ENCODE peak calls at places on chromosome 22, in ten cellular contexts. H is lower leg skin, W is IMR-90, D is right lobe of liver, E is K562, C is tibial nerve, O is NB4, F is ovary, Z is sigmoid colon, Q is gastrocnemius medialis. L is an unnamed sample.

GRCh38 chr22:39621826-39622225 is 51.3 kb downstream of the CACNA1I start:
- DNase-seq in W (no peak), O (no peak), H (no peak), C (no peak), Z (no peak), F (no peak), Q (no peak), D (no peak), E (no peak), L (peak; percentile 19)

GRCh38 chr22:44572414-44573207 is 74.6 kb upstream of the RTL6 start:
- DNase-seq in W (no peak), C (no peak), O (no peak), H (peak; percentile 80), Q (no peak), F (no peak), E (no peak), Z (peak; percentile 57), D (peak; percentile 27), L (no peak)

GRCh38 chr22:45413368-45414211 is at the start of the genes RIBC2 and SMC1B:
- DNase-seq in F (peak; percentile 74), D (peak; percentile 80), H (peak; percentile 93), Z (peak; percentile 91), W (peak; percentile 57), O (peak; percentile 92), C (peak; percentile 40), Q (no peak), E (no peak), L (peak; percentile 77)

GRCh38 chr22:34804588-34804987 is 261.4 kb upstream of the ISX start:
- DNase-seq in F (no peak), H (no peak), E (no peak), Q (no peak), C (no peak), Z (no peak), O (peak; percentile 26), D (no peak), W (no peak), L (no peak)

GRCh38 chr22:45504703-45505341 is 2.1 kb downstream of the FBLN1 start:
- DNase-seq in D (no peak), F (peak; percentile 53), W (peak; percentile 37), E (no peak), Q (no peak), C (peak; percentile 43), H (no peak), Z (no peak), O (peak; percentile 48), L (no peak)

GRCh38 chr22:30575011-30575671 is 676 bp upstream of the GAL3ST1 start:
- DNase-seq in W (peak; percentile 70), H (no peak), Z (no peak), C (peak; percentile 8), E (no peak), O (no peak), D (no peak), Q (no peak), F (peak; percentile 38), L (peak; percentile 79)

GRCh38 chr22:47127441-47127871 is 365.0 kb downstream of the TBC1D22A start:
- DNase-seq in Z (no peak), E (no peak), W (no peak), C (no peak), Q (no peak), O (no peak), D (no peak), H (no peak), F (no peak), L (peak; percentile 6)

GRCh38 chr22:44515779-44516178 is 17.7 kb upstream of the RTL6 start:
- DNase-seq in O (no peak), D (no peak), W (no peak), C (no peak), Q (no peak), H (no peak), F (no peak), E (no peak), Z (no peak), L (no peak)

GRCh38 chr22:43396934-43397457 is 14.8 kb upstream of the MPPED1 start:
- DNase-seq in Z (no peak), E (no peak), F (no peak), Q (no peak), C (no peak), D (peak; percentile 69), W (no peak), H (no peak), O (no peak), L (no peak)

GRCh38 chr22:39524753-39525657 is 4.6 kb downstream of the ATF4 start:
- DNase-seq in F (no peak), H (no peak), E (no peak), W (no peak), D (no peak), C (no peak), Q (no peak), Z (no peak), O (no peak), L (no peak)

GRCh38 chr22:47129902-47130301 is 367.5 kb downstream of the TBC1D22A start:
- DNase-seq in W (no peak), O (peak; percentile 53), H (no peak), Z (no peak), Q (no peak), D (no peak), C (no peak), E (peak; percentile 76), F (no peak), L (peak; percentile 5)

GRCh38 chr22:45458532-45458931 is 44.2 kb upstream of the FBLN1 start:
- DNase-seq in W (no peak), Q (no peak), E (no peak), D (no peak), F (no peak), O (no peak), Z (no peak), C (no peak), H (no peak), L (no peak)

DNA sequence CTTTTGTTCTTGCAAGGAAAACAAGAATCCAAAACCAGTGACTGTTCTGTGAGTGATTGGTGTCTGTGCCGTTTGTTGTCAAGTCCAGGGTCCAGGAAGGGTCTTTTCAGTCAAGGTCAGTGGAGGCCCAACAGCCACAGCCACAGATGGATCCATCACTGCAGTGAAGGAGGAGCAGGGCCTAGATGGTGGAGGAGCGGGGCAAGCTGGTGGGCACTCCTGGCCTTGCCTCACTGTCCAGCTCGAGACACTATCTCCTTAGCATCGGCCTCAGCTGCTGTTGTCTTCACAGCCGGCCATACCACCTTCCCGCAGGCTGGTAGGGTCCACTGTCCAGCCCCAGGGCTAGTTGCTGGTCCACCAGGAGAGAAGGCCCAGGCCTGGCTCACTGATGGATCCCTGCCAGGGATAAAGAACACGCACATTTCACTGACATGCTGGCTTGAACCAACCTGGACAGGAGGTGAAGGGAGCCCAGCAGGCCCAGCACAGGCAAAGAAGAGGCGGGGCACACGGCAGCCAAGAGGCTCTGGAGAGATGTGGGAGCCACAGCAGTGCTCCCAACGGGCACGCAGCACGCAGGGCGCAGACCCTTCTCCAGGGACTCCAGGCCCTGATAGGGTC is 15.2 kb downstream of the POLR3H start:
- DNase-seq in D (no peak), Q (no peak), Z (no peak), H (no peak), O (no peak), F (no peak), E (no peak), C (no peak), W (no peak), L (no peak)
- TF ChIP-seq POLR2A in D (no peak), Q (no peak), Z (no peak), H (no peak), O (no peak), F (no peak), E (no peak), C (no peak), W (no peak), L (no peak)

GRCh38 chr22:22380098-22381030 is 128.2 kb downstream of the ZNF280B start:
- DNase-seq in E (peak; percentile 91), W (no peak), F (no peak), O (peak; percentile 9), Q (no peak), D (no peak), C (no peak), Z (no peak), H (no peak), L (no peak)
- TF ChIP-seq CTCF in E (peak; percentile 83), W (no peak), F (no peak), O (peak; percentile 9), Q (no peak), D (peak; percentile 24), C (no peak), Z (no peak), H (no peak), L (no peak)

GRCh38 chr22:42369250-42370041 is 62.8 kb downstream of the NFAM1 start:
- DNase-seq in H (peak; percentile 97), O (peak; percentile 89), Q (peak; percentile 91), C (peak; percentile 81), F (peak; percentile 84), E (peak; percentile 97), W (peak; percentile 85), Z (peak; percentile 97), D (peak; percentile 96), L (peak; percentile 91)
- TF ChIP-seq POLR2A in H (no peak), O (peak; percentile 20), Q (no peak), C (no peak), F (no peak), E (peak; percentile 65), W (no peak), Z (no peak), D (peak; percentile 37), L (no peak)

GRCh38 chr22:36512333-36512732 is 5.5 kb upstream of the FOXRED2 start:
- DNase-seq in Z (no peak), E (no peak), O (no peak), D (no peak), W (no peak), H (no peak), Q (no peak), F (no peak), C (no peak), L (no peak)
- TF ChIP-seq CTCF in Z (no peak), E (no peak), O (no peak), D (no peak), W (no peak), H (no peak), Q (no peak), F (no peak), C (no peak), L (no peak)

GRCh38 chr22:27412866-27413445 is 388.6 kb downstream of the MN1 start:
- DNase-seq in E (no peak), D (no peak), C (no peak), W (no peak), Z (no peak), F (no peak), H (no peak), Q (no peak), O (no peak), L (no peak)
- TF ChIP-seq POLR2A in E (no peak), D (no peak), C (no peak), W (no peak), Z (no peak), F (no peak), H (no peak), Q (no peak), O (no peak), L (no peak)

GRCh38 chr22:33083212-33083611 is 25.0 kb upstream of the SYN3 start:
- DNase-seq in Z (no peak), Q (no peak), O (peak; percentile 4), W (no peak), D (no peak), E (no peak), H (no peak), C (no peak), F (no peak), L (no peak)
- TF ChIP-seq CTCF in Z (no peak), Q (no peak), O (no peak), W (no peak), D (peak; percentile 50), E (no peak), H (no peak), C (no peak), F (no peak), L (no peak)

GRCh38 chr22:20495861-20496681 is 476 bp upstream of the KLHL22 start:
- DNase-seq in F (peak; percentile 90), D (peak; percentile 95), Q (peak; percentile 89), C (peak; percentile 82), W (peak; percentile 87), O (peak; percentile 94), Z (peak; percentile 96), E (peak; percentile 100), H (peak; percentile 98), L (peak; percentile 93)
- TF ChIP-seq POLR2A in F (peak; percentile 51), D (peak; percentile 77), Q (peak; percentile 96), C (peak; percentile 78), W (peak; percentile 93), O (no peak), Z (peak; percentile 70), E (no peak), H (no peak), L (peak; percentile 64)